ENCODE peak calls at places on chromosomes 3 and 15, in five cellular contexts. One of them, this sample, is unnamed.
A peak's percentile ranks its signal among the peaks of the same experiment; 100 is the strongest.

GRCh38 chr15:90376789-90377188 is 11.3 kb upstream of the IQGAP1 start:
- DNase-seq in heart right ventricle: peak; percentile 32
- DNase-seq in PC-3: no peak
- DNase-seq in left ventricle myocardium inferior: no peak
- DNase-seq in mesendoderm: no peak
- DNase-seq in this sample: peak; percentile 72

GRCh38 chr3:108285176-108285575 is 11.2 kb upstream of the HHLA2 start:
- DNase-seq in heart right ventricle: no peak
- DNase-seq in PC-3: no peak
- DNase-seq in left ventricle myocardium inferior: no peak
- DNase-seq in mesendoderm: no peak
- DNase-seq in this sample: no peak

GRCh38 chr3:172848910-172849309 is 98.4 kb downstream of the ECT2 start:
- DNase-seq in heart right ventricle: no peak
- DNase-seq in PC-3: no peak
- DNase-seq in left ventricle myocardium inferior: no peak
- DNase-seq in mesendoderm: no peak
- DNase-seq in this sample: no peak

GRCh38 chr3:47847801-47848518 is 45.0 kb downstream of the DHX30 start:
- DNase-seq in heart right ventricle: no peak
- DNase-seq in PC-3: no peak
- DNase-seq in left ventricle myocardium inferior: no peak
- DNase-seq in mesendoderm: no peak
- DNase-seq in this sample: no peak

GRCh38 chr3:47003461-47004368 is 24.2 kb downstream of the NBEAL2 start:
- DNase-seq in heart right ventricle: no peak
- DNase-seq in PC-3: no peak
- DNase-seq in left ventricle myocardium inferior: peak; percentile 13
- DNase-seq in mesendoderm: no peak
- DNase-seq in this sample: no peak

GRCh38 chr3:27568393-27568792 is 84.2 kb upstream of the SLC4A7 start:
- DNase-seq in heart right ventricle: peak; percentile 42
- DNase-seq in PC-3: peak; percentile 87
- DNase-seq in left ventricle myocardium inferior: peak; percentile 60
- DNase-seq in mesendoderm: no peak
- DNase-seq in this sample: no peak

GRCh38 chr3:161096771-161097367 is 8.3 kb downstream of the B3GALNT1 start:
- DNase-seq in heart right ventricle: no peak
- DNase-seq in PC-3: peak; percentile 72
- DNase-seq in left ventricle myocardium inferior: no peak
- DNase-seq in mesendoderm: peak; percentile 63
- DNase-seq in this sample: no peak

GRCh38 chr3:193701896-193702644 is 109.1 kb downstream of the OPA1 start:
- DNase-seq in heart right ventricle: no peak
- DNase-seq in PC-3: peak; percentile 12
- DNase-seq in left ventricle myocardium inferior: no peak
- DNase-seq in mesendoderm: no peak
- DNase-seq in this sample: no peak

GRCh38 chr15:28114721-28115622 is 15.9 kb upstream of the OCA2 start:
- DNase-seq in heart right ventricle: no peak
- DNase-seq in PC-3: no peak
- DNase-seq in left ventricle myocardium inferior: no peak
- DNase-seq in mesendoderm: no peak
- DNase-seq in this sample: no peak

GRCh38 chr3:38566215-38566528 is 70.0 kb downstream of the EXOG start:
- DNase-seq in heart right ventricle: peak; percentile 3
- DNase-seq in PC-3: no peak
- DNase-seq in left ventricle myocardium inferior: no peak
- DNase-seq in mesendoderm: no peak
- DNase-seq in this sample: no peak

GRCh38 chr3:171712168-171712938 is 97.9 kb downstream of the PLD1 start:
- DNase-seq in heart right ventricle: no peak
- DNase-seq in PC-3: no peak
- DNase-seq in left ventricle myocardium inferior: no peak
- DNase-seq in mesendoderm: peak; percentile 7
- DNase-seq in this sample: no peak

GRCh38 chr3:24052446-24052845 is 107.4 kb downstream of the NR1D2 start:
- DNase-seq in heart right ventricle: no peak
- DNase-seq in PC-3: no peak
- DNase-seq in left ventricle myocardium inferior: no peak
- DNase-seq in mesendoderm: no peak
- DNase-seq in this sample: no peak

GRCh38 chr3:174958671-174959328 is 99.7 kb downstream of the NAALADL2 start:
- DNase-seq in heart right ventricle: no peak
- DNase-seq in PC-3: no peak
- DNase-seq in left ventricle myocardium inferior: no peak
- DNase-seq in mesendoderm: no peak
- DNase-seq in this sample: no peak

GRCh38 chr3:113531826-113532697 is at the start of gene SIDT1:
- DNase-seq in heart right ventricle: no peak
- DNase-seq in PC-3: peak; percentile 76
- DNase-seq in left ventricle myocardium inferior: no peak
- DNase-seq in mesendoderm: peak; percentile 10
- DNase-seq in this sample: peak; percentile 81

GRCh38 chr3:112734171-112734570 is 93.2 kb upstream of the CCDC80 start:
- DNase-seq in heart right ventricle: no peak
- DNase-seq in PC-3: peak; percentile 23
- DNase-seq in left ventricle myocardium inferior: no peak
- DNase-seq in mesendoderm: no peak
- DNase-seq in this sample: no peak

DNA sequence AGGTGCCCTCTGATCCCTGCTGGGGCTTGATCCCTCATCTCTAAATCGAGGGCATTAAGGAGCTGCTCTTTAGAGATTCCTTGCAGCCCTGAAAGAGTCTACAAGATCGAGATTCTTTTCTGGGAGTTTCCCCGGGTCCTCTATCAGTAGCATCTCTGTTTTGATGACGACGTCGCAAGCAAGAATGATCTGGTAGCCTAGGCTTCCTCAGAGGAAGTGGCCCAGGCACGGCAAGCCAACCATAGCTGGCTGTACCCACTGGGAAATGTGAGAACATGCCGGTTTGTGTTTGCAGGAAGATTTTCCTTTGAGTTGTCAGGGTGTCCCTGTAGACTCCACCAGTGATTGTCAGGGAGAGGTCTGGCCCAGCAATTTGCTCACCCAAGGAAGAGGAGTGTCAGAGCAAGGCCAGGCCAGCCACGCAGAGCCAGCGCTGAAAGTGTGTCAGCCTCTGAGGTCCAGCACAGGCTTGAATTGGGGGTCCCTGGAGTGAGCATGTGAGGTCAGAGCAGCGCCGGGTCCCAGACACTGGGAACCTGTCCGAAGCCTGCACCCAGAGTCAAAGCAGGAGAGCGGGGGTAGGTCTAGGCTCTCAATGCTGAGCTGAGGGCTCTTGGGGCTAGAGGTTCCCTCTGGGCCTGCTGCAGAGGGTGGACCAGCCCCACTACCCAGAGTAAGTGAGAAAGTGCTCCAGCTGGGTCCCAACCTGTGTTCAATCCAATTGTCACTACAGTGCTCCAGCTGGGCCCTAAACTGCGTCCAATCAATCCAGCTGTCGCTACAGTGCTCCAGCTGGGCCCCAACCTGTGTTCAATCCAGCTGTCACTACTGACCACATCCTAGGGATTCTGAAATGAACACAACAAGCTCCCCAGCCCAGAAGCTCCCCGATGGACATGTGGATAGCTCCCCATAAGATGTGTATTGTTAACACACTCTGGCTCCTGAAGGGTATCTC is 95.7 kb downstream of the CHDH start:
- DNase-seq in heart right ventricle: peak; percentile 40
- DNase-seq in PC-3: no peak
- DNase-seq in left ventricle myocardium inferior: peak; percentile 50
- DNase-seq in mesendoderm: no peak
- DNase-seq in this sample: no peak
- H3K4me1 ChIP-seq in heart right ventricle: no peaks in the 10 kb centered on the region
- H3K4me1 ChIP-seq in PC-3: no peaks in the 10 kb centered on the region
- H3K4me1 ChIP-seq in left ventricle myocardium inferior: no peaks in the 10 kb centered on the region
- H3K4me1 ChIP-seq in mesendoderm: peaks cover 9% of the 10 kb centered on the region
- H3K4me1 ChIP-seq in this sample: no peaks in the 10 kb centered on the region

DNA sequence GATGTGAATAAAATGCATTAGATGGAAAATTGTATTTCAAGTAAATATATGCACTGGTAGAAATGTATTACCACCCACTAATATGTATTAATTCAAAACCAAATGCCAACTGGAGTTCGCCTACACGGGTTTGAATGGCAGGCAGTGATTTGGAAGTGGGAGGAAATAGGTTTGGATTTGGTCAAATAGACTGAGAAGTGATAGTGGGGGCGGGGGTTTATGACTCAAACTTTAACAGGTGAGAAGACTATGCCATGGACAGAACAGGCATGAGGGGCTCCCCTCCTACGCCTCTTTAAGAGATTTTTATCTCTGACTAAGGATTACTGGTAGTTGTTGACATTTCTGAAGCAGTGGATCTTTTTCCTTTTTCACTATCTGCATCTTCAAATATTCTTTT is 677.8 kb downstream of the NTRK3 start:
- DNase-seq in heart right ventricle: no peak
- DNase-seq in PC-3: peak; percentile 51
- DNase-seq in left ventricle myocardium inferior: no peak
- DNase-seq in mesendoderm: no peak
- DNase-seq in this sample: no peak
- H3K4me3 ChIP-seq in heart right ventricle: no peak overlapping the region
- H3K4me3 ChIP-seq in PC-3: no peak overlapping the region
- H3K4me3 ChIP-seq in left ventricle myocardium inferior: no peak overlapping the region
- H3K4me3 ChIP-seq in mesendoderm: no peak overlapping the region
- H3K4me3 ChIP-seq in this sample: no peak overlapping the region

GRCh38 chr15:34883633-34884032 is 85.9 kb downstream of the AQR start:
- DNase-seq in heart right ventricle: no peak
- DNase-seq in PC-3: peak; percentile 7
- DNase-seq in left ventricle myocardium inferior: no peak
- DNase-seq in mesendoderm: no peak
- DNase-seq in this sample: no peak

GRCh38 chr15:34883042-34883441 is 86.5 kb downstream of the AQR start:
- DNase-seq in heart right ventricle: no peak
- DNase-seq in PC-3: no peak
- DNase-seq in left ventricle myocardium inferior: no peak
- DNase-seq in mesendoderm: no peak
- DNase-seq in this sample: no peak

GRCh38 chr15:34890424-34890823 is 79.1 kb downstream of the AQR start:
- DNase-seq in heart right ventricle: no peak
- DNase-seq in PC-3: no peak
- DNase-seq in left ventricle myocardium inferior: no peak
- DNase-seq in mesendoderm: no peak
- DNase-seq in this sample: no peak

GRCh38 chr15:34889486-34889885 is 80.1 kb downstream of the AQR start:
- DNase-seq in heart right ventricle: no peak
- DNase-seq in PC-3: no peak
- DNase-seq in left ventricle myocardium inferior: no peak
- DNase-seq in mesendoderm: no peak
- DNase-seq in this sample: no peak

DNA sequence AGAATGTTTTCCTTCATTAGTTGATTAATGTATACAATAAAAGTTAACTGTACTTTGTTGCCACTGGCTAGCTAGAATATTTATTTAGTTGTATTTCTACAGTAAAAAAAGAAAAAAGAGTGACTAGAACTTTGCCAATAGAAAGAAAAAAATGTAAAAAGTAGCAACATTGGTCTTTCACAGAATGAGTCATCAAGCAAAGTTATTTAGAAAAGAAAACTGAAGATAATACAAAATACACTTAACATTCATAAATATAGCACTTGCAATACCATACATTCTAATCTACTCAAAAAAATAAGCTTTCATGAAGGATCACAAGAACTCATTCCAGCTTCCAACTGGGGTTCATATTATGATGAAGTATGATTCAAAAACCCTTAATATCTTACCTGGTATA is 83.4 kb downstream of the AQR start:
- DNase-seq in heart right ventricle: no peak
- DNase-seq in PC-3: no peak
- DNase-seq in left ventricle myocardium inferior: no peak
- DNase-seq in mesendoderm: no peak
- DNase-seq in this sample: no peak
- H3K36me3 ChIP-seq in heart right ventricle: no peaks in the 10 kb centered on the region
- H3K36me3 ChIP-seq in PC-3: peaks cover 53% of the 10 kb centered on the region
- H3K36me3 ChIP-seq in left ventricle myocardium inferior: peaks cover 95% of the 10 kb centered on the region
- H3K36me3 ChIP-seq in mesendoderm: no peaks in the 10 kb centered on the region
- H3K36me3 ChIP-seq in this sample: peaks cover 23% of the 10 kb centered on the region

GRCh38 chr3:13013994-13014754 is 59.1 kb downstream of the IQSEC1 start:
- DNase-seq in heart right ventricle: no peak
- DNase-seq in PC-3: no peak
- DNase-seq in left ventricle myocardium inferior: no peak
- DNase-seq in mesendoderm: no peak
- DNase-seq in this sample: no peak

GRCh38 chr3:13016083-13016725 is 57.0 kb downstream of the IQSEC1 start:
- DNase-seq in heart right ventricle: peak; percentile 76
- DNase-seq in PC-3: no peak
- DNase-seq in left ventricle myocardium inferior: peak; percentile 66
- DNase-seq in mesendoderm: no peak
- DNase-seq in this sample: peak; percentile 75

GRCh38 chr3:13015286-13016082 is 57.7 kb downstream of the IQSEC1 start:
- DNase-seq in heart right ventricle: peak; percentile 42
- DNase-seq in PC-3: no peak
- DNase-seq in left ventricle myocardium inferior: no peak
- DNase-seq in mesendoderm: no peak
- DNase-seq in this sample: peak; percentile 72

GRCh38 chr3:13013595-13013993 is 59.6 kb downstream of the IQSEC1 start:
- DNase-seq in heart right ventricle: no peak
- DNase-seq in PC-3: no peak
- DNase-seq in left ventricle myocardium inferior: no peak
- DNase-seq in mesendoderm: no peak
- DNase-seq in this sample: no peak

DNA sequence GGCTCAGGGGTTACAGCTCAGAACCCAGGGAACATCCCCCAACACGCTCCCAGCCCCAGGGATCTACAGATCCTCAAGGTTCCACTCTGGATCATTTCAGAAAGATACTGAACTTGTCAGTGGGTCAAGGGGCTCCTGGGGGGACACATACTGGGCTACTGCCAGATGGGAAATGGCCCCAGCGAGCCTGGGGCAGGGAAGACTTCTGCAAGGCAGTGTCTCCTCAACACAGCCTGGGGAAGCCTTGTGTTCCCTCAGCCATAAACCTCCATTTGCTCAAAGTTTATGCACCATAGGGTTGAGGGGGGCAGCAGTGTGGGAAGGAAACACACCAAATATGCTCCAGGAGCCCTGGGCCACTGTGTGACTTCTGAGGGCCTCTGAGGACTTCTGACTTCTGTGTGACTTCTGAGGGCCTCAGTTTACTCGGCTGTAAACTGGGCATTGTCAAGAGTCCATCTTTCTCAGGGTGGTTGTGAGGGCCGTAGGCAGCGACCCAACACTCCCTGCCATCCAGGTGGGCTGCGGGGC is 58.4 kb downstream of the IQSEC1 start:
- DNase-seq in heart right ventricle: no peak
- DNase-seq in PC-3: no peak
- DNase-seq in left ventricle myocardium inferior: no peak
- DNase-seq in mesendoderm: no peak
- DNase-seq in this sample: no peak
- H3K4me1 ChIP-seq in heart right ventricle: peaks cover 33% of the 10 kb centered on the region
- H3K4me1 ChIP-seq in PC-3: peaks cover 9% of the 10 kb centered on the region
- H3K4me1 ChIP-seq in left ventricle myocardium inferior: peaks cover 48% of the 10 kb centered on the region
- H3K4me1 ChIP-seq in mesendoderm: peaks cover 8% of the 10 kb centered on the region
- H3K4me1 ChIP-seq in this sample: peaks cover 73% of the 10 kb centered on the region

GRCh38 chr3:49157289-49157688 is 8.8 kb downstream of the CCDC71 start:
- DNase-seq in heart right ventricle: no peak
- DNase-seq in PC-3: peak; percentile 38
- DNase-seq in left ventricle myocardium inferior: no peak
- DNase-seq in mesendoderm: no peak
- DNase-seq in this sample: no peak

GRCh38 chr3:49148159-49148558 is 15.3 kb upstream of the LAMB2 start:
- DNase-seq in heart right ventricle: no peak
- DNase-seq in PC-3: no peak
- DNase-seq in left ventricle myocardium inferior: no peak
- DNase-seq in mesendoderm: no peak
- DNase-seq in this sample: no peak

GRCh38 chr3:49153349-49153912 is 12.7 kb downstream of the CCDC71 start:
- DNase-seq in heart right ventricle: no peak
- DNase-seq in PC-3: no peak
- DNase-seq in left ventricle myocardium inferior: no peak
- DNase-seq in mesendoderm: no peak
- DNase-seq in this sample: no peak

GRCh38 chr3:49151610-49152009 is 14.5 kb downstream of the CCDC71 start:
- DNase-seq in heart right ventricle: no peak
- DNase-seq in PC-3: no peak
- DNase-seq in left ventricle myocardium inferior: no peak
- DNase-seq in mesendoderm: no peak
- DNase-seq in this sample: no peak
- H3K4me3 ChIP-seq in heart right ventricle: no peak overlapping the region
- H3K4me3 ChIP-seq in PC-3: no peak overlapping the region
- H3K4me3 ChIP-seq in left ventricle myocardium inferior: no peak overlapping the region
- H3K4me3 ChIP-seq in mesendoderm: no peak overlapping the region
- H3K4me3 ChIP-seq in this sample: no peak overlapping the region